ENCODE peak calls at places on chromosome 1, in eight cellular contexts. X is astrocyte of the cerebellum, O is IMR-90, S is HFF-Myc, N is ovary, Z is GM23338, I is body of pancreas, B is heart right ventricle. C is an unnamed sample.

GRCh38 chr1:24003331-24003972 is 23.3 kb upstream of the SRSF10 start:
- DNase-seq in I (peak), B (no peak), X (peak), S (no peak), Z (peak), O (peak), N (no peak), C (peak)

GRCh38 chr1:53197301-53198205 is 929 bp downstream of the CPT2 start:
- DNase-seq in I (no peak), Z (no peak), O (no peak), S (no peak), B (no peak), X (no peak), N (no peak), C (no peak)

GRCh38 chr1:161166669-161167548 is 683 bp downstream of the PPOX start:
- DNase-seq in Z (peak), B (no peak), I (no peak), X (no peak), N (no peak), S (no peak), O (no peak), C (no peak)

GRCh38 chr1:110255388-110255787 is 45.3 kb downstream of the KCNC4 start:
- DNase-seq in O (no peak), N (no peak), Z (peak), B (no peak), I (peak), S (no peak), X (no peak), C (no peak)

GRCh38 chr1:32651461-32652073 is 559 bp downstream of the RBBP4 start:
- DNase-seq in O (no peak), S (no peak), N (no peak), I (no peak), Z (no peak), B (no peak), X (no peak), C (no peak)

GRCh38 chr1:116311756-116312691 is 61.0 kb upstream of the ATP1A1 start:
- DNase-seq in X (no peak), O (no peak), S (no peak), Z (peak), N (no peak), I (peak), B (no peak), C (no peak)

GRCh38 chr1:183804382-183804781 is 538 bp upstream of the RGL1 start:
- DNase-seq in X (no peak), N (peak), B (no peak), Z (peak), O (no peak), I (no peak), S (no peak), C (no peak)

GRCh38 chr1:79497193-79497773 is 490.8 kb upstream of the ADGRL4 start:
- DNase-seq in N (no peak), S (peak), I (peak), X (peak), O (peak), Z (peak), B (no peak), C (peak)

GRCh38 chr1:100443739-100444571 is 91.6 kb downstream of the CDC14A start:
- DNase-seq in I (no peak), Z (no peak), X (no peak), S (no peak), O (peak), N (no peak), B (no peak), C (peak)

GRCh38 chr1:24374891-24375786 is 38.4 kb downstream of the STPG1 start:
- DNase-seq in O (peak), B (no peak), X (no peak), Z (peak), S (no peak), I (no peak), N (no peak), C (no peak)

GRCh38 chr1:42620307-42620706 is 37.9 kb upstream of the PPIH start:
- DNase-seq in O (no peak), I (no peak), N (no peak), B (no peak), X (no peak), Z (no peak), S (no peak), C (no peak)

GRCh38 chr1:15055736-15056415 is 97.7 kb upstream of the TMEM51 start:
- DNase-seq in B (no peak), I (no peak), O (no peak), S (no peak), Z (no peak), X (no peak), N (no peak), C (no peak)

GRCh38 chr1:39130297-39130696 is 74.2 kb upstream of the MACF1 start:
- DNase-seq in S (no peak), Z (no peak), O (peak), X (no peak), N (no peak), B (no peak), I (no peak), C (peak)

GRCh38 chr1:12275370-12275769 is 45.5 kb downstream of the VPS13D start:
- DNase-seq in S (no peak), O (no peak), I (peak), X (peak), B (peak), Z (peak), N (peak), C (peak)

GRCh38 chr1:206955476-206956312 is 9.4 kb upstream of the PIGR start:
- DNase-seq in S (peak), Z (no peak), N (no peak), X (no peak), B (no peak), O (no peak), I (no peak), C (peak)

GRCh38 chr1:217191441-217191840 is 439.4 kb downstream of the GPATCH2 start:
- DNase-seq in I (no peak), B (no peak), S (no peak), N (no peak), X (no peak), O (no peak), Z (no peak), C (no peak)

GRCh38 chr1:31548518-31548898 is 27.8 kb upstream of the TINAGL1 start:
- DNase-seq in I (no peak), O (peak), X (no peak), N (peak), S (no peak), B (no peak), Z (peak), C (no peak)
- H3K4me3 ChIP-seq in I (no peak), O (no peak), X (no peak), N (no peak), S (no peak), B (no peak), Z (no peak), C (no peak)

GRCh38 chr1:6035719-6036118 is 10.0 kb upstream of the KCNAB2 start:
- DNase-seq in S (no peak), I (no peak), N (no peak), B (no peak), Z (peak), O (no peak), X (no peak), C (no peak)
- TF ChIP-seq CTCF in S (no peak), I (no peak), N (no peak), B (no peak), Z (no peak), O (peak), X (peak), C (no peak)

GRCh38 chr1:209937996-209938959 is at the start of gene SYT14:
- DNase-seq in S (no peak), B (no peak), I (peak), Z (peak), N (no peak), O (peak), X (no peak), C (peak)
- H3K4me3 ChIP-seq in S (peak), B (no peak), I (no peak), Z (peak), N (no peak), O (peak), X (peak), C (peak)

GRCh38 chr1:88333301-88333700 is 350.8 kb upstream of the PKN2 start:
- DNase-seq in S (no peak), B (no peak), X (no peak), N (no peak), I (no peak), Z (no peak), O (no peak), C (no peak)

GRCh38 chr1:88327391-88328267 is 356.4 kb upstream of the PKN2 start:
- DNase-seq in Z (no peak), N (peak), S (peak), B (no peak), X (peak), O (peak), I (peak), C (peak)

DNA sequence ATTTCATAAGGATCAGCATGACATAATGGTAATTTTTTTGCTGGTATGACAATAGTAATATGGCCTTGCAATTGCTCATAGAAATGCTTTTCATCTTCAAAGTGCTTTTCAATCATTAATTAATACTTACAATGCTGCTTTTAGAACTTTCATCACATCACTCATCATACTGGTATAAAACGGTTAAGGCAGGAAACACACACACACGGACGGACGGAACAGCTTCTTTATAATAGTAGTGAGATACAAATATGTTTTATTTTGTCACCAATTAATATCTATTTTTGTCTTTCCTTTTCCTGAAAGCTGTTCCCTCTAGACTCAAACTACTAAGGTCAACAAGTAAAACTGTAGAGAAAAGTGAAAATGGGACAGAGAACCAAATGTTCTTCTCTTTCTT is 353.9 kb upstream of the PKN2 start:
- DNase-seq in S (no peak), I (no peak), N (no peak), X (no peak), Z (no peak), B (no peak), O (no peak), C (no peak)
- TF ChIP-seq CTCF in S (no peak), I (no peak), N (no peak), X (no peak), Z (no peak), B (no peak), O (no peak), C (no peak)

GRCh38 chr1:27659497-27660299 is 12.3 kb downstream of the IFI6 start:
- DNase-seq in S (no peak), X (no peak), N (peak), B (peak), I (peak), O (peak), Z (peak), C (peak)
- H3K4me3 ChIP-seq in S (peak), X (peak), N (peak), B (peak), I (peak), O (peak), Z (peak), C (peak)

GRCh38 chr1:224722838-224723237 is 106.7 kb downstream of the CNIH3 start:
- DNase-seq in X (no peak), O (no peak), Z (no peak), B (no peak), I (no peak), S (no peak), N (no peak), C (no peak)

GRCh38 chr1:224719716-224720115 is 103.6 kb downstream of the CNIH3 start:
- DNase-seq in N (no peak), S (no peak), Z (no peak), X (no peak), O (no peak), I (no peak), B (no peak), C (peak)

GRCh38 chr1:224721000-224721399 is 104.9 kb downstream of the CNIH3 start:
- DNase-seq in N (no peak), S (no peak), I (no peak), X (no peak), O (no peak), Z (no peak), B (no peak), C (no peak)

GRCh38 chr1:224718470-224719053 is 102.4 kb downstream of the CNIH3 start:
- DNase-seq in B (no peak), I (no peak), O (no peak), S (no peak), X (no peak), Z (no peak), N (no peak), C (no peak)

GRCh38 chr1:224720216-224720615 is 104.1 kb downstream of the CNIH3 start:
- DNase-seq in S (no peak), O (no peak), B (no peak), Z (peak), N (no peak), I (no peak), X (no peak), C (no peak)
- TF ChIP-seq CTCF in S (no peak), O (no peak), B (no peak), Z (no peak), N (no peak), I (no peak), X (no peak), C (no peak)

DNA sequence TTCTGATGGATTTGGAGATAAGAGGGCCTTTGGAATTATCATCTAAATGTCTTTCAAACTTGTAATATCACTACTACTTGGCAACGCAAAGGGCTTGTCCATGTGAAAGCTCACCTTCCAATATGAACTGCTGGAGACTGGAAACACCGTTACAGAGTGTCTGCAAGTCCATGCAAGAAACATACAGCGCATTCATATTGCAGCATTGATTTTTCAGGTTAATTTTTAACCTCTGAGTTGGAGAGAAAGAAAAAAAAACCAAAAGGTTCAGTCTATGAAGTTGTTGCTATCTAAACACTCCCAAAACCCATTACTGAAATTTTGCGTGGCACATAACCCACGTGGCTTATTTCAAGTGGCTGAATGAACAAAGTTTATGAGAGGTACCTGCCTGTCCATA is 23.8 kb downstream of the DAB1 start:
- DNase-seq in O (no peak), S (no peak), B (no peak), Z (no peak), I (no peak), N (no peak), X (no peak), C (no peak)
- H3K4me3 ChIP-seq in O (no peak), S (no peak), B (no peak), Z (no peak), I (no peak), N (no peak), X (no peak), C (no peak)

C was measured in fibroblast of the aortic adventitia.